ENCODE peak calls at places on chromosomes 12 and 14, in four cellular contexts. One of them, this sample, is unnamed.

GRCh38 chr12:18926188-18926587 is 188.3 kb downstream of the CAPZA3 start:
- DNase-seq in heart left ventricle: no peak
- DNase-seq in pancreas: no peak
- DNase-seq in fibroblast of lung: no peak
- DNase-seq in this sample: no peak

GRCh38 chr12:50842637-50843493 is at the start of gene TMPRSS12:
- DNase-seq in heart left ventricle: no peak
- DNase-seq in pancreas: peak; percentile 64
- DNase-seq in fibroblast of lung: no peak
- DNase-seq in this sample: no peak

GRCh38 chr14:24734917-24735500 is 101.0 kb upstream of the GZMB start:
- DNase-seq in heart left ventricle: peak; percentile 44
- DNase-seq in pancreas: no peak
- DNase-seq in fibroblast of lung: peak; percentile 49
- DNase-seq in this sample: no peak

GRCh38 chr14:36430169-36430568 is 89.9 kb downstream of the NKX2-1 start:
- DNase-seq in heart left ventricle: no peak
- DNase-seq in pancreas: no peak
- DNase-seq in fibroblast of lung: no peak
- DNase-seq in this sample: no peak

GRCh38 chr12:3493225-3494049 is 2.4 kb downstream of the PRMT8 start:
- DNase-seq in heart left ventricle: peak; percentile 35
- DNase-seq in pancreas: peak; percentile 67
- DNase-seq in fibroblast of lung: no peak
- DNase-seq in this sample: no peak

GRCh38 chr12:484096-484495 is 24.4 kb downstream of the B4GALNT3 start:
- DNase-seq in heart left ventricle: no peak
- DNase-seq in pancreas: no peak
- DNase-seq in fibroblast of lung: no peak
- DNase-seq in this sample: no peak

GRCh38 chr12:96399081-96399918 is 939 bp downstream of the CDK17 start:
- DNase-seq in heart left ventricle: peak; percentile 86
- DNase-seq in pancreas: peak; percentile 87
- DNase-seq in fibroblast of lung: peak; percentile 55
- DNase-seq in this sample: peak; percentile 85

GRCh38 chr14:68683326-68683725 is 109.5 kb downstream of the ZFP36L1 start:
- DNase-seq in heart left ventricle: peak; percentile 16
- DNase-seq in pancreas: no peak
- DNase-seq in fibroblast of lung: peak; percentile 83
- DNase-seq in this sample: no peak

GRCh38 chr12:26711569-26711968 is 121.4 kb downstream of the ITPR2 start:
- DNase-seq in heart left ventricle: no peak
- DNase-seq in pancreas: no peak
- DNase-seq in fibroblast of lung: no peak
- DNase-seq in this sample: no peak

GRCh38 chr12:16602412-16602811 is 3.5 kb downstream of the LMO3 start:
- DNase-seq in heart left ventricle: no peak
- DNase-seq in pancreas: no peak
- DNase-seq in fibroblast of lung: no peak
- DNase-seq in this sample: no peak

GRCh38 chr12:77062846-77063461 is 2.4 kb downstream of the E2F7 start:
- DNase-seq in heart left ventricle: peak; percentile 20
- DNase-seq in pancreas: no peak
- DNase-seq in fibroblast of lung: peak; percentile 97
- DNase-seq in this sample: peak; percentile 42

DNA sequence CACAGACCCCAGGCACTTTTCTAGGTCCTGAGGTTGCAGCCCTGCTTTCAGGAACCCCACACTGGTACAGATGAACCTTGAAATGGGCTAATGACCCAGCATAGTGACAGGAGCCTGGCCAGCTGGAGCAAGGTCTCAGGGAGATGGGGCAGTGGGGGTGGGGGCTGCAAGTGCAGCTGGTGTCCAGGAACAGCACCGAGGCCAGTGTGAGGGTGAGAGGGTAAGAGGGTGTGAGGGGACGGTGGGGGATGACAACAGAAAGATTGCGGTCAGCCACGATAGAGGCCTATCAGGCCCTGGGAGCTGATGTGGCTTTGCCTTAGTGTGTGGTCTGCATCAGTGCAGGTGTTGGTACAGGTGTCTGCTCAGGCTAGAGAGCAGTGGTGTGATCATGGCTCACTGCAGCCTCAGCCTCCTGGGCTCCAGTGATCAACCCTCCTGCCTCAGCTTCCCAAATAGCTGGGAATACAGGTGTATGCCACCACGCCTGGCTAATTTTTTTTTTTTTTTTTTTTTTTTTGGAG is 59.7 kb downstream of the EP400 start:
- DNase-seq in heart left ventricle: no peak
- DNase-seq in pancreas: no peak
- DNase-seq in fibroblast of lung: no peak
- DNase-seq in this sample: no peak
- H3K36me3 ChIP-seq in heart left ventricle: peaks cover 98% of the 10 kb centered on the region
- H3K36me3 ChIP-seq in pancreas: peaks cover 51% of the 10 kb centered on the region
- H3K36me3 ChIP-seq in fibroblast of lung: peaks cover 8% of the 10 kb centered on the region
- H3K36me3 ChIP-seq in this sample: peaks cover 32% of the 10 kb centered on the region

GRCh38 chr14:50822501-50823042 is 8.4 kb downstream of the NIN start:
- DNase-seq in heart left ventricle: no peak
- DNase-seq in pancreas: no peak
- DNase-seq in fibroblast of lung: no peak
- DNase-seq in this sample: peak; percentile 43
- TF ChIP-seq CTCF in heart left ventricle: no peak
- TF ChIP-seq CTCF in pancreas: no peak
- TF ChIP-seq CTCF in fibroblast of lung: no peak
- TF ChIP-seq CTCF in this sample: no peak

GRCh38 chr14:94971750-94972149 is 185.6 kb downstream of the DICER1 start:
- DNase-seq in heart left ventricle: peak; percentile 31
- DNase-seq in pancreas: no peak
- DNase-seq in fibroblast of lung: peak; percentile 7
- DNase-seq in this sample: no peak
- H3K4me3 ChIP-seq in heart left ventricle: no peak overlapping the region
- H3K4me3 ChIP-seq in pancreas: no peak overlapping the region
- H3K4me3 ChIP-seq in fibroblast of lung: no peak overlapping the region
- H3K4me3 ChIP-seq in this sample: no peak overlapping the region

GRCh38 chr12:122227341-122227740 is 1.5 kb upstream of the DIABLO start:
- DNase-seq in heart left ventricle: no peak
- DNase-seq in pancreas: no peak
- DNase-seq in fibroblast of lung: no peak
- DNase-seq in this sample: no peak

GRCh38 chr12:122235741-122236140 is 9.9 kb upstream of the DIABLO start:
- DNase-seq in heart left ventricle: no peak
- DNase-seq in pancreas: no peak
- DNase-seq in fibroblast of lung: no peak
- DNase-seq in this sample: no peak

GRCh38 chr12:122228092-122228491 is 2.2 kb upstream of the DIABLO start:
- DNase-seq in heart left ventricle: no peak
- DNase-seq in pancreas: no peak
- DNase-seq in fibroblast of lung: no peak
- DNase-seq in this sample: no peak

GRCh38 chr12:122230798-122231197 is 4.9 kb upstream of the DIABLO start:
- DNase-seq in heart left ventricle: no peak
- DNase-seq in pancreas: no peak
- DNase-seq in fibroblast of lung: no peak
- DNase-seq in this sample: no peak

GRCh38 chr12:122232691-122233090 is 6.8 kb upstream of the DIABLO start:
- DNase-seq in heart left ventricle: no peak
- DNase-seq in pancreas: no peak
- DNase-seq in fibroblast of lung: no peak
- DNase-seq in this sample: no peak
- H3K36me3 ChIP-seq in heart left ventricle: peaks cover 91% of the 10 kb centered on the region
- H3K36me3 ChIP-seq in pancreas: peaks cover 16% of the 10 kb centered on the region
- H3K36me3 ChIP-seq in fibroblast of lung: peaks cover 4% of the 10 kb centered on the region
- H3K36me3 ChIP-seq in this sample: peaks cover 6% of the 10 kb centered on the region

GRCh38 chr12:106217706-106218105 is 30.1 kb downstream of the CKAP4 start:
- DNase-seq in heart left ventricle: no peak
- DNase-seq in pancreas: no peak
- DNase-seq in fibroblast of lung: no peak
- DNase-seq in this sample: no peak

GRCh38 chr12:106219043-106219442 is 28.8 kb downstream of the CKAP4 start:
- DNase-seq in heart left ventricle: no peak
- DNase-seq in pancreas: no peak
- DNase-seq in fibroblast of lung: no peak
- DNase-seq in this sample: no peak

GRCh38 chr12:106211973-106212372 is 35.8 kb downstream of the CKAP4 start:
- DNase-seq in heart left ventricle: no peak
- DNase-seq in pancreas: no peak
- DNase-seq in fibroblast of lung: no peak
- DNase-seq in this sample: no peak

GRCh38 chr12:106213721-106214121 is 34.1 kb downstream of the CKAP4 start:
- DNase-seq in heart left ventricle: no peak
- DNase-seq in pancreas: no peak
- DNase-seq in fibroblast of lung: no peak
- DNase-seq in this sample: no peak

GRCh38 chr12:106214576-106214975 is 33.2 kb downstream of the CKAP4 start:
- DNase-seq in heart left ventricle: no peak
- DNase-seq in pancreas: no peak
- DNase-seq in fibroblast of lung: no peak
- DNase-seq in this sample: no peak
- TF ChIP-seq CTCF in heart left ventricle: no peak
- TF ChIP-seq CTCF in pancreas: no peak
- TF ChIP-seq CTCF in fibroblast of lung: no peak
- TF ChIP-seq CTCF in this sample: no peak

DNA sequence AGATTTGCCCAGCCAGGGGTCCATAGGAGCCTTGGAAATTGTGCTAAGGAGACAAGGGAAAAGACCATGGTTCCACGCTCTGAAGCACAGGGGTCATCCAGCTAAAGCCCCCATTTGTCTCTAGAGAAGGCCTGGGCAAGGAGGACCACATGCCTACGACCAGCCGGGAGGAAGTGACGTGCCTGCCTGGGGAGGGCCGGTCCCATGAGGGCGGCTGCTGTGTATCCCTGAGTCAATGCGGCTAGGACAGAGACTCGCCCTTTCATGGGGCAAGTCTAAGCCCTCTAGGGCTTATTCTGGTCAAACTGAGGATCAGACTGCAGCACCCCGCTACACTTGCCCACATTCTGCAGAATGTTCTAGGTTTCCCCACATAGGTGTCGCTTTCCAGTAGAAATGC is 20.6 kb upstream of the RIN3 start:
- DNase-seq in heart left ventricle: peak; percentile 14
- DNase-seq in pancreas: no peak
- DNase-seq in fibroblast of lung: no peak
- DNase-seq in this sample: no peak
- H3K4me3 ChIP-seq in heart left ventricle: no peak overlapping the region
- H3K4me3 ChIP-seq in pancreas: no peak overlapping the region
- H3K4me3 ChIP-seq in fibroblast of lung: no peak overlapping the region
- H3K4me3 ChIP-seq in this sample: no peak overlapping the region

This sample was measured in GM06990.